ENCODE peak calls at places on chromosomes 2 and 18, in six cellular contexts. Y is body of pancreas; N is AG04449; D is NCI-H345; C is activated T-helper 1 cell treated with anti-CD3 and anti-CD28 coated beads, Interleukin-2, amount 50 U/mL, for 16 hours; O is EL. G is an unnamed sample.

GRCh38 chr2:217650716-217651360 is 352.0 kb downstream of the TNS1 start:
- DNase-seq in Y (peak; percentile 23), N (no peak), D (peak; percentile 24), C (no peak), O (peak; percentile 77), G (peak; percentile 45)

GRCh38 chr18:47436871-47437270 is 185.4 kb upstream of the SKOR2 start:
- DNase-seq in Y (no peak), N (no peak), D (no peak), C (no peak), O (no peak), G (no peak)

GRCh38 chr2:25401307-25402021 is 59.7 kb upstream of the DNMT3A start:
- DNase-seq in Y (no peak), N (no peak), D (peak; percentile 95), C (no peak), O (no peak), G (peak; percentile 31)

GRCh38 chr2:221097568-221097915 is 474.6 kb downstream of the EPHA4 start:
- DNase-seq in Y (no peak), N (peak; percentile 12), D (no peak), C (no peak), O (peak; percentile 86), G (no peak)

GRCh38 chr2:159617651-159618050 is 1.3 kb upstream of the BAZ2B start:
- DNase-seq in Y (no peak), N (no peak), D (no peak), C (no peak), O (no peak), G (peak; percentile 24)

GRCh38 chr2:128775064-128775347 is 456.3 kb upstream of the HS6ST1 start:
- DNase-seq in Y (no peak), N (no peak), D (no peak), C (no peak), O (no peak), G (no peak)

GRCh38 chr2:239305222-239305575 is 95.6 kb downstream of the HDAC4 start:
- DNase-seq in Y (peak; percentile 10), N (no peak), D (no peak), C (no peak), O (no peak), G (no peak)

GRCh38 chr2:133878326-133878725 is 310.1 kb upstream of the NCKAP5 start:
- DNase-seq in Y (no peak), N (no peak), D (no peak), C (no peak), O (no peak), G (no peak)

GRCh38 chr2:231198291-231199173 is at the start of gene ARMC9:
- DNase-seq in Y (peak; percentile 78), N (no peak), D (peak; percentile 85), C (peak; percentile 37), O (peak; percentile 71), G (peak; percentile 46)

GRCh38 chr2:42568431-42569115 is at the start of gene MTA3:
- DNase-seq in Y (peak; percentile 67), N (no peak), D (peak; percentile 59), C (peak; percentile 40), O (peak; percentile 51), G (peak; percentile 10)

GRCh38 chr2:38155-38554 is 8.2 kb downstream of the FAM110C start:
- DNase-seq in Y (no peak), N (no peak), D (no peak), C (no peak), O (peak; percentile 0), G (no peak)

GRCh38 chr2:55899881-55900280 is 23.7 kb downstream of the EFEMP1 start:
- DNase-seq in Y (no peak), N (peak; percentile 50), D (no peak), C (no peak), O (no peak), G (no peak)

GRCh38 chr18:7168408-7168807 is 50.8 kb upstream of the LAMA1 start:
- DNase-seq in Y (no peak), N (no peak), D (no peak), C (no peak), O (no peak), G (no peak)

GRCh38 chr2:189002079-189002478 is 27.9 kb downstream of the COL3A1 start:
- DNase-seq in Y (no peak), N (no peak), D (no peak), C (no peak), O (peak; percentile 85), G (no peak)

GRCh38 chr2:27156739-27157475 is 8.1 kb downstream of the TCF23 start:
- DNase-seq in Y (no peak), N (no peak), D (no peak), C (no peak), O (no peak), G (no peak)

GRCh38 chr2:196314780-196315179 is 143.4 kb upstream of the STK17B start:
- DNase-seq in Y (no peak), N (no peak), D (no peak), C (no peak), O (peak; percentile 59), G (no peak)

GRCh38 chr2:12318427-12319057 is 398.2 kb upstream of the TRIB2 start:
- DNase-seq in Y (no peak), N (peak; percentile 72), D (no peak), C (no peak), O (peak; percentile 94), G (no peak)

GRCh38 chr2:36461039-36461681 is 105.6 kb downstream of the CRIM1 start:
- DNase-seq in Y (no peak), N (peak; percentile 79), D (no peak), C (no peak), O (peak; percentile 94), G (no peak)

GRCh38 chr2:121104721-121105141 is 180.3 kb downstream of the TFCP2L1 start:
- DNase-seq in Y (no peak), N (no peak), D (no peak), C (no peak), O (no peak), G (no peak)

GRCh38 chr2:232422051-232422450 is 15.4 kb downstream of the ALPG start:
- DNase-seq in Y (no peak), N (no peak), D (no peak), C (no peak), O (no peak), G (no peak)

GRCh38 chr2:217873371-217873770 is 129.4 kb downstream of the TNS1 start:
- DNase-seq in Y (no peak), N (no peak), D (no peak), C (no peak), O (no peak), G (no peak)

GRCh38 chr2:85811173-85811849 is 57.5 kb downstream of the ATOH8 start:
- DNase-seq in Y (no peak), N (no peak), D (no peak), C (no peak), O (peak; percentile 55), G (peak; percentile 9)

GRCh38 chr18:75204262-75204977 is 4.5 kb downstream of the PTGR3 start:
- DNase-seq in Y (no peak), N (no peak), D (no peak), C (no peak), O (peak; percentile 60), G (no peak)

GRCh38 chr18:23321996-23322395 is 131.1 kb upstream of the RIOK3 start:
- DNase-seq in Y (no peak), N (no peak), D (no peak), C (no peak), O (no peak), G (no peak)

GRCh38 chr2:202147775-202148174 is 74.7 kb downstream of the KIAA2012 start:
- DNase-seq in Y (no peak), N (no peak), D (no peak), C (no peak), O (peak; percentile 35), G (no peak)

GRCh38 chr2:24986397-24986796 is 14.6 kb upstream of the DNAJC27 start:
- DNase-seq in Y (no peak), N (no peak), D (peak; percentile 22), C (no peak), O (no peak), G (no peak)

GRCh38 chr2:17148298-17149228 is 369.7 kb downstream of the RAD51AP2 start:
- DNase-seq in Y (no peak), N (no peak), D (peak; percentile 27), C (no peak), O (no peak), G (no peak)

GRCh38 chr2:55771612-55772011 is 78.0 kb upstream of the PNPT1 start:
- DNase-seq in Y (no peak), N (no peak), D (peak; percentile 11), C (no peak), O (peak; percentile 43), G (peak; percentile 32)

GRCh38 chr2:80499095-80499494 is 194.5 kb upstream of the LRRTM1 start:
- DNase-seq in Y (no peak), N (no peak), D (peak; percentile 52), C (no peak), O (peak; percentile 26), G (peak; percentile 2)

GRCh38 chr2:120104002-120104467 is 91.2 kb downstream of the EPB41L5 start:
- DNase-seq in Y (no peak), N (peak; percentile 59), D (no peak), C (no peak), O (peak; percentile 93), G (no peak)

GRCh38 chr2:231929961-231930600 is 3.9 kb upstream of the NPPC start:
- DNase-seq in Y (no peak), N (no peak), D (no peak), C (no peak), O (no peak), G (peak; percentile 28)

GRCh38 chr2:241112592-241112991 is 10.5 kb upstream of the MTERF4 start:
- DNase-seq in Y (no peak), N (no peak), D (no peak), C (no peak), O (no peak), G (no peak)

GRCh38 chr18:31819106-31819924 is 58.6 kb upstream of the SLC25A52 start:
- DNase-seq in Y (no peak), N (peak; percentile 4), D (peak; percentile 50), C (no peak), O (peak; percentile 33), G (peak; percentile 17)

GRCh38 chr2:190469770-190470169 is 61.6 kb downstream of the MFSD6 start:
- DNase-seq in Y (no peak), N (no peak), D (peak; percentile 97), C (no peak), O (no peak), G (peak; percentile 94)

GRCh38 chr2:126368778-126369177 is 287.2 kb upstream of the GYPC start:
- DNase-seq in Y (no peak), N (no peak), D (no peak), C (no peak), O (no peak), G (no peak)

G was measured in SHP77.